ENCODE peak calls at places on chromosomes 4 and X, in six cellular contexts. One of them, this sample, is unnamed.

GRCh38 chrX:617401-617800 is 13.2 kb upstream of the SHOX start:
- DNase-seq in GM23248: no peak
- DNase-seq in hypothalamus: no peak
- DNase-seq in naive thymus-derived CD4-positive, alpha-beta T cell: no peak
- DNase-seq in psoas muscle: no peak
- DNase-seq in AG04450: no peak
- DNase-seq in this sample: no peak

GRCh38 chr4:85028910-85029309 is 62.4 kb upstream of the WDFY3 start:
- DNase-seq in GM23248: peak; percentile 59
- DNase-seq in hypothalamus: no peak
- DNase-seq in naive thymus-derived CD4-positive, alpha-beta T cell: no peak
- DNase-seq in psoas muscle: no peak
- DNase-seq in AG04450: no peak
- DNase-seq in this sample: no peak

GRCh38 chrX:153734871-153735270 is 10.2 kb downstream of the ABCD1 start:
- DNase-seq in GM23248: no peak
- DNase-seq in hypothalamus: no peak
- DNase-seq in naive thymus-derived CD4-positive, alpha-beta T cell: no peak
- DNase-seq in psoas muscle: no peak
- DNase-seq in AG04450: no peak
- DNase-seq in this sample: no peak

GRCh38 chr4:6942238-6942800 is 32.7 kb downstream of the TBC1D14 start:
- DNase-seq in GM23248: peak; percentile 98
- DNase-seq in hypothalamus: no peak
- DNase-seq in naive thymus-derived CD4-positive, alpha-beta T cell: no peak
- DNase-seq in psoas muscle: peak; percentile 48
- DNase-seq in AG04450: peak; percentile 94
- DNase-seq in this sample: peak; percentile 32

GRCh38 chr4:99918656-99919055 is 24.4 kb upstream of the LAMTOR3 start:
- DNase-seq in GM23248: no peak
- DNase-seq in hypothalamus: no peak
- DNase-seq in naive thymus-derived CD4-positive, alpha-beta T cell: no peak
- DNase-seq in psoas muscle: no peak
- DNase-seq in AG04450: no peak
- DNase-seq in this sample: no peak

GRCh38 chr4:40180356-40180755 is 16.5 kb upstream of the RHOH start:
- DNase-seq in GM23248: peak; percentile 92
- DNase-seq in hypothalamus: no peak
- DNase-seq in naive thymus-derived CD4-positive, alpha-beta T cell: no peak
- DNase-seq in psoas muscle: no peak
- DNase-seq in AG04450: peak; percentile 47
- DNase-seq in this sample: peak; percentile 1

GRCh38 chrX:1323315-1323714 is 13.3 kb upstream of the IL3RA start:
- DNase-seq in GM23248: peak; percentile 34
- DNase-seq in hypothalamus: no peak
- DNase-seq in naive thymus-derived CD4-positive, alpha-beta T cell: peak; percentile 27
- DNase-seq in psoas muscle: no peak
- DNase-seq in AG04450: no peak
- DNase-seq in this sample: peak; percentile 65

GRCh38 chrX:154058207-154058997 is 38.7 kb upstream of the IRAK1 start:
- DNase-seq in GM23248: no peak
- DNase-seq in hypothalamus: no peak
- DNase-seq in naive thymus-derived CD4-positive, alpha-beta T cell: no peak
- DNase-seq in psoas muscle: no peak
- DNase-seq in AG04450: no peak
- DNase-seq in this sample: no peak

GRCh38 chrX:133495464-133496391 is 80.4 kb upstream of the GPC4 start:
- DNase-seq in GM23248: peak; percentile 63
- DNase-seq in hypothalamus: no peak
- DNase-seq in naive thymus-derived CD4-positive, alpha-beta T cell: no peak
- DNase-seq in psoas muscle: peak; percentile 75
- DNase-seq in AG04450: no peak
- DNase-seq in this sample: no peak

GRCh38 chr4:158020734-158021346 is 152.0 kb downstream of the GASK1B start:
- DNase-seq in GM23248: peak; percentile 85
- DNase-seq in hypothalamus: no peak
- DNase-seq in naive thymus-derived CD4-positive, alpha-beta T cell: no peak
- DNase-seq in psoas muscle: no peak
- DNase-seq in AG04450: peak; percentile 86
- DNase-seq in this sample: peak; percentile 47

GRCh38 chr4:24850669-24851068 is 55.3 kb downstream of the SOD3 start:
- DNase-seq in GM23248: peak; percentile 86
- DNase-seq in hypothalamus: no peak
- DNase-seq in naive thymus-derived CD4-positive, alpha-beta T cell: no peak
- DNase-seq in psoas muscle: no peak
- DNase-seq in AG04450: peak; percentile 75
- DNase-seq in this sample: no peak

GRCh38 chr4:112517911-112518310 is 1.9 kb upstream of the NEUROG2 start:
- DNase-seq in GM23248: no peak
- DNase-seq in hypothalamus: no peak
- DNase-seq in naive thymus-derived CD4-positive, alpha-beta T cell: no peak
- DNase-seq in psoas muscle: no peak
- DNase-seq in AG04450: no peak
- DNase-seq in this sample: no peak

GRCh38 chrX:87664381-87664780 is 146.8 kb downstream of the KLHL4 start:
- DNase-seq in GM23248: peak; percentile 9
- DNase-seq in hypothalamus: no peak
- DNase-seq in naive thymus-derived CD4-positive, alpha-beta T cell: no peak
- DNase-seq in psoas muscle: no peak
- DNase-seq in AG04450: no peak
- DNase-seq in this sample: no peak

GRCh38 chrX:63282077-63282476 is 69.1 kb downstream of the SPIN4 start:
- DNase-seq in GM23248: no peak
- DNase-seq in hypothalamus: no peak
- DNase-seq in naive thymus-derived CD4-positive, alpha-beta T cell: no peak
- DNase-seq in psoas muscle: no peak
- DNase-seq in AG04450: no peak
- DNase-seq in this sample: no peak

GRCh38 chr4:108352664-108353308 is 184.1 kb upstream of the LEF1 start:
- DNase-seq in GM23248: no peak
- DNase-seq in hypothalamus: no peak
- DNase-seq in naive thymus-derived CD4-positive, alpha-beta T cell: no peak
- DNase-seq in psoas muscle: no peak
- DNase-seq in AG04450: no peak
- DNase-seq in this sample: no peak

GRCh38 chrX:3295731-3296130 is 50.7 kb downstream of the MXRA5 start:
- DNase-seq in GM23248: peak; percentile 13
- DNase-seq in hypothalamus: no peak
- DNase-seq in naive thymus-derived CD4-positive, alpha-beta T cell: no peak
- DNase-seq in psoas muscle: no peak
- DNase-seq in AG04450: no peak
- DNase-seq in this sample: peak; percentile 54

GRCh38 chr4:29423836-29424721 is 1296.1 kb upstream of the PCDH7 start:
- DNase-seq in GM23248: peak; percentile 72
- DNase-seq in hypothalamus: no peak
- DNase-seq in naive thymus-derived CD4-positive, alpha-beta T cell: no peak
- DNase-seq in psoas muscle: no peak
- DNase-seq in AG04450: peak; percentile 68
- DNase-seq in this sample: peak; percentile 29

GRCh38 chr4:119816473-119816872 is 187.9 kb upstream of the PDE5A start:
- DNase-seq in GM23248: no peak
- DNase-seq in hypothalamus: no peak
- DNase-seq in naive thymus-derived CD4-positive, alpha-beta T cell: no peak
- DNase-seq in psoas muscle: no peak
- DNase-seq in AG04450: no peak
- DNase-seq in this sample: no peak

GRCh38 chr4:24428850-24429249 is 155.5 kb downstream of the DHX15 start:
- DNase-seq in GM23248: no peak
- DNase-seq in hypothalamus: no peak
- DNase-seq in naive thymus-derived CD4-positive, alpha-beta T cell: no peak
- DNase-seq in psoas muscle: no peak
- DNase-seq in AG04450: no peak
- DNase-seq in this sample: no peak

GRCh38 chr4:13627606-13628301 is at the start of gene BOD1L1:
- DNase-seq in GM23248: peak; percentile 91
- DNase-seq in hypothalamus: peak; percentile 84
- DNase-seq in naive thymus-derived CD4-positive, alpha-beta T cell: peak; percentile 69
- DNase-seq in psoas muscle: peak; percentile 93
- DNase-seq in AG04450: peak; percentile 63
- DNase-seq in this sample: peak; percentile 85

GRCh38 chr4:153912296-153912695 is 123.4 kb upstream of the SFRP2 start:
- DNase-seq in GM23248: no peak
- DNase-seq in hypothalamus: no peak
- DNase-seq in naive thymus-derived CD4-positive, alpha-beta T cell: no peak
- DNase-seq in psoas muscle: no peak
- DNase-seq in AG04450: no peak
- DNase-seq in this sample: no peak

GRCh38 chrX:18887821-18888205 is 96.1 kb downstream of the PHKA2 start:
- DNase-seq in GM23248: no peak
- DNase-seq in hypothalamus: no peak
- DNase-seq in naive thymus-derived CD4-positive, alpha-beta T cell: no peak
- DNase-seq in psoas muscle: no peak
- DNase-seq in AG04450: no peak
- DNase-seq in this sample: no peak

GRCh38 chr4:105895324-105895608 is at the start of gene NPNT:
- DNase-seq in GM23248: no peak
- DNase-seq in hypothalamus: no peak
- DNase-seq in naive thymus-derived CD4-positive, alpha-beta T cell: no peak
- DNase-seq in psoas muscle: no peak
- DNase-seq in AG04450: no peak
- DNase-seq in this sample: no peak

GRCh38 chr4:161336621-161337020 is 827.2 kb downstream of the FSTL5 start:
- DNase-seq in GM23248: no peak
- DNase-seq in hypothalamus: no peak
- DNase-seq in naive thymus-derived CD4-positive, alpha-beta T cell: no peak
- DNase-seq in psoas muscle: no peak
- DNase-seq in AG04450: no peak
- DNase-seq in this sample: no peak